ENCODE peak calls at places on chromosomes 7 and 10, in four cellular contexts. Y, A, L and E are unnamed samples.
A peak's percentile ranks its signal among the peaks of the same experiment; 100 is the strongest.

GRCh38 chr7:15832996-15833395 is 146.5 kb upstream of the MEOX2 start:
- DNase-seq in A (peak; percentile 10), L (no peak), Y (no peak), E (peak; percentile 19)

GRCh38 chr10:79932307-79932706 is 16.6 kb downstream of the SFTPD start:
- DNase-seq in A (no peak), L (no peak), Y (no peak), E (peak; percentile 84)

GRCh38 chr10:80410122-80410521 is 1.8 kb downstream of the PRXL2A start:
- DNase-seq in L (no peak), A (no peak), Y (no peak), E (no peak)

GRCh38 chr7:27248427-27248806 is 5.8 kb downstream of the EVX1 start:
- DNase-seq in L (no peak), A (no peak), Y (no peak), E (no peak)

GRCh38 chr10:116470071-116470470 is 42.4 kb downstream of the PNLIPRP3 start:
- DNase-seq in A (no peak), Y (no peak), L (no peak), E (no peak)

GRCh38 chr7:68438016-68438415 is 1160.3 kb upstream of the AUTS2 start:
- DNase-seq in Y (no peak), L (no peak), A (no peak), E (no peak)

GRCh38 chr10:121659236-121659635 is 61.0 kb upstream of the FGFR2 start:
- DNase-seq in A (no peak), L (no peak), Y (no peak), E (no peak)

GRCh38 chr10:132526676-132527075 is 10.9 kb upstream of the INPP5A start:
- DNase-seq in L (no peak), A (peak; percentile 97), Y (no peak), E (no peak)

GRCh38 chr7:105878746-105879605 is 2.6 kb upstream of the ATXN7L1 start:
- DNase-seq in Y (no peak), L (no peak), A (no peak), E (no peak)

GRCh38 chr10:67779455-67780205 is 58.4 kb downstream of the DNAJC12 start:
- DNase-seq in L (peak; percentile 79), A (peak; percentile 83), Y (peak; percentile 75), E (peak; percentile 95)

GRCh38 chr7:95436407-95436806 is 1.6 kb upstream of the PON2 start:
- DNase-seq in A (no peak), Y (no peak), L (no peak), E (no peak)

GRCh38 chr7:95433129-95433528 is 1.7 kb downstream of the PON2 start:
- DNase-seq in A (no peak), Y (no peak), L (no peak), E (no peak)

GRCh38 chr7:95433952-95434351 is 876 bp downstream of the PON2 start:
- DNase-seq in A (no peak), L (no peak), Y (no peak), E (no peak)

GRCh38 chr7:95434501-95435421 is at the start of gene PON2:
- DNase-seq in A (peak; percentile 94), L (peak; percentile 81), Y (peak; percentile 57), E (peak; percentile 85)

DNA sequence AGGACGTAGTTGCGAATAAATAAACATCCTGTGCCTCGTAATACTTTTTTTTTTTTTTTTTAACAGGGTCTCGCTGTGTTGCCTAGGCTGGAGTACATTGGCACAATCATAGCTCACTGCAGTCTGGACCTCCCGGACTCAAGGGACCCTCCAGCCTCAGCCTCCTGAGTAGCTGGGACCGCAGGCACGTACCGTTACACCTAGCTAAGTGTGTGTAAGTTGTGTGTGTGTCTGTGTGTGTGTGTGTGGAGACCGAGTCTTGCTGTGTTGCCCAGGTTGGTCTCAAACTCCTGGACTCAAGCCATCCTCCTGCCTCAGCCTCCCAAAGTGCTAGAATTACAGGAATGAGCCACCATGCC is 573 bp upstream of the PON2 start:
- DNase-seq in Y (no peak), A (no peak), L (no peak), E (no peak)
- H3K4me1 ChIP-seq in Y (peaks cover 10% of the 10 kb centered on the region), A (peaks cover 11% of the 10 kb centered on the region), L (peaks cover 7% of the 10 kb centered on the region), E (peaks cover 23% of the 10 kb centered on the region)

GRCh38 chr10:70891636-70892035 is 3.3 kb upstream of the PCBD1 start:
- DNase-seq in Y (no peak), L (no peak), A (peak; percentile 36), E (peak; percentile 23)

GRCh38 chr10:70893227-70894006 is 5.1 kb upstream of the PCBD1 start:
- DNase-seq in Y (no peak), L (no peak), A (no peak), E (no peak)

GRCh38 chr10:70892631-70893030 is 4.3 kb upstream of the PCBD1 start:
- DNase-seq in L (no peak), A (no peak), Y (no peak), E (no peak)

GRCh38 chr10:70896551-70896950 is 8.2 kb upstream of the PCBD1 start:
- DNase-seq in L (no peak), Y (no peak), A (no peak), E (no peak)

DNA sequence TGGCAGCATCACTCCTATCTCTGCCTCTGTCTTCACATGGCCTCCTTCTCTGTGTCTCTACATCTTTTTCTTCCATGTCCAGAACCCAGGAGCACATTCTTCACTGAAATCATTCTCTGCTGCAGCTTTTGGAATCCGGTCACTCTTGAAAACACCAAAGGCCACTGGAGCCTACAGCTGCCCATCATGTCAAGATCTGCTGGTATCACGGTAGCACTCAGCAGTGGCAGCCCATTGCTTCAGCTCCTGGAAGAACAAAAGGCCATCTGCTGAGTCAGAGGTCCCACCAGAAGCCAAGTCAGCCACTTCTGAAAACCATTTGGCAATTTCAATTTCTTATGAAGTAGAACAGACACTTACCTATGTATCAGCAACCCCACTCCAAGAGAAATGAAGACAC is 6.1 kb upstream of the PCBD1 start:
- DNase-seq in L (no peak), A (no peak), Y (no peak), E (no peak)
- TF ChIP-seq EZH2phosphoT487 in L (no peak), A (no peak), Y (no peak), E (no peak)

GRCh38 chr10:89281606-89282395 is 20.0 kb upstream of the IFIT2 start:
- DNase-seq in Y (no peak), L (no peak), A (no peak), E (peak; percentile 64)

GRCh38 chr10:89283174-89283987 is 18.5 kb upstream of the IFIT2 start:
- DNase-seq in Y (no peak), A (peak; percentile 69), L (no peak), E (peak; percentile 63)

GRCh38 chr10:89279449-89279869 is 22.4 kb upstream of the IFIT2 start:
- DNase-seq in L (no peak), Y (no peak), A (no peak), E (peak; percentile 88)

GRCh38 chr10:89280501-89280900 is 21.3 kb upstream of the IFIT2 start:
- DNase-seq in L (no peak), A (no peak), Y (no peak), E (no peak)

DNA sequence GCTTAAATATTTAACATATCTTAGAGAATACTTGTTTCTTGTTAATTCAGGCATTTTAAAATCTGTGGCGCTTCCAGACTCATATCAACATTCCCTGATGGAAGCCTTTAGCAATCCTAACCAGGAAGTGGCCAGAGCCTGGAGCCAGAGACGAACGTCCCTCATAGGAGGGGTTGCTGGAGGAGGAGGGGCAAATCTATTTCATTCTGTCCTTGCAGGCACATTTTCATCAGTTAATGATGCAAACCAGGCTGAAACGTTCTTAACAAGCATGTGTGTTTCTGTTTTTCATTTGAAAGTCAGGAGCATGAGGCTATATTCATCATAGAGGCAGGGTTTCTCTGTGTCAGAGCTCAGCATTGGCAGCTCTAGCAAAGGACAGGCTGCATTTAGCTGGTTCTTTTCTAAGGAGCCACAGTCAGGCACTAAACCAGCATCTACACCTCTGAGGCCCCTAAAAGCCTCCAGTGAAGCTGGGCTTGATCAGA is 17.8 kb upstream of the IFIT2 start:
- DNase-seq in L (no peak), Y (no peak), A (peak; percentile 86), E (peak; percentile 64)
- H3K9ac ChIP-seq in L (no peak overlapping the region), Y (peak overlapping the region; percentile 41), A (peak overlapping the region; percentile 60), E (peak overlapping the region; percentile 63)

GRCh38 chr10:87931836-87932230 is 68.4 kb downstream of the PTEN start:
- DNase-seq in Y (peak; percentile 24), L (no peak), A (peak; percentile 67), E (no peak)

GRCh38 chr10:87930141-87930540 is 66.7 kb downstream of the PTEN start:
- DNase-seq in A (no peak), L (no peak), Y (no peak), E (no peak)

GRCh38 chr10:87927091-87927490 is 63.7 kb downstream of the PTEN start:
- DNase-seq in Y (no peak), L (no peak), A (peak; percentile 20), E (no peak)

GRCh38 chr10:87930929-87931835 is 67.8 kb downstream of the PTEN start:
- DNase-seq in L (no peak), A (no peak), Y (no peak), E (no peak)

DNA sequence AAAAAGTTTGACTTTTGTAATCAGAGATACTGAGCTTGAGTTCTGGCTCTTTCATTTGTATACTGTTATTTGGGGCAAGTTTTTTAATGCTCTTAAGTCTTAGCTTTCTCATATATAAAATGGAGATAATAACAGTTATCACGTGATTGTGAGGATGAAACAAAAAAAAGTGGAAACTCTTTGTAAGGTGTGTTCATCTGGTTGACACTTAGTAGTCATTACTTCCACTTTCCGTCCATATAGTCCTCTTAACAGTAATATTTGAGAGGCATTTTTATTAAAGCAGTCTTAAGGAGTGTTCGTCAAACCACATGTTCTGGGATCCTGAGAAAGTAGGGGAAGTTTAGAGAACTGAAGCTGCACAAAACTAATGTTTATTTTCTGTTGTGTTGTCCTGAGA is 65.6 kb downstream of the PTEN start:
- DNase-seq in L (no peak), A (no peak), Y (no peak), E (no peak)
- H3K4me1 ChIP-seq in L (peaks cover 44% of the 10 kb centered on the region), A (peaks cover 67% of the 10 kb centered on the region), Y (no peaks in the 10 kb centered on the region), E (no peaks in the 10 kb centered on the region)